ENCODE peak calls at places on chromosome 10, in ten cellular contexts. One of them, this sample, is unnamed. For H3K27me3, the result is how much of the 10 kb centered on the place peaks cover.

GRCh38 chr10:88730864-88731263 is 24.8 kb downstream of the LIPK start:
- DNase-seq in pancreas: no peak
- DNase-seq in gastrocnemius medialis: no peak
- DNase-seq in transverse colon: no peak
- DNase-seq in GM23338: no peak
- DNase-seq in uterus: no peak
- DNase-seq in ascending aorta: no peak
- DNase-seq in tibial artery: no peak
- DNase-seq in CD8-positive, alpha-beta T cell: no peak
- DNase-seq in brain microvascular endothelial cell: no peak
- DNase-seq in this sample: no peak

GRCh38 chr10:58157076-58157766 is 110.5 kb downstream of the IPMK start:
- DNase-seq in pancreas: no peak
- DNase-seq in gastrocnemius medialis: no peak
- DNase-seq in transverse colon: no peak
- DNase-seq in GM23338: no peak
- DNase-seq in uterus: no peak
- DNase-seq in ascending aorta: no peak
- DNase-seq in tibial artery: no peak
- DNase-seq in CD8-positive, alpha-beta T cell: no peak
- DNase-seq in brain microvascular endothelial cell: peak
- DNase-seq in this sample: no peak

GRCh38 chr10:109978481-109978880 is 29.3 kb upstream of the ADD3 start:
- DNase-seq in pancreas: no peak
- DNase-seq in gastrocnemius medialis: peak
- DNase-seq in transverse colon: peak
- DNase-seq in GM23338: peak
- DNase-seq in uterus: peak
- DNase-seq in ascending aorta: no peak
- DNase-seq in tibial artery: no peak
- DNase-seq in CD8-positive, alpha-beta T cell: peak
- DNase-seq in brain microvascular endothelial cell: peak
- DNase-seq in this sample: no peak

GRCh38 chr10:1381339-1381738 is 325.2 kb downstream of the WDR37 start:
- DNase-seq in pancreas: no peak
- DNase-seq in gastrocnemius medialis: no peak
- DNase-seq in transverse colon: no peak
- DNase-seq in GM23338: no peak
- DNase-seq in uterus: no peak
- DNase-seq in ascending aorta: no peak
- DNase-seq in tibial artery: peak
- DNase-seq in CD8-positive, alpha-beta T cell: no peak
- DNase-seq in brain microvascular endothelial cell: no peak
- DNase-seq in this sample: no peak

GRCh38 chr10:51297438-51297837 is 223.2 kb downstream of the PRKG1 start:
- DNase-seq in pancreas: no peak
- DNase-seq in gastrocnemius medialis: no peak
- DNase-seq in transverse colon: no peak
- DNase-seq in GM23338: no peak
- DNase-seq in uterus: no peak
- DNase-seq in ascending aorta: no peak
- DNase-seq in tibial artery: no peak
- DNase-seq in CD8-positive, alpha-beta T cell: no peak
- DNase-seq in brain microvascular endothelial cell: no peak
- DNase-seq in this sample: no peak

GRCh38 chr10:52883996-52884871 is 111.7 kb upstream of the MBL2 start:
- DNase-seq in pancreas: peak
- DNase-seq in gastrocnemius medialis: no peak
- DNase-seq in transverse colon: no peak
- DNase-seq in GM23338: peak
- DNase-seq in uterus: no peak
- DNase-seq in ascending aorta: no peak
- DNase-seq in tibial artery: no peak
- DNase-seq in CD8-positive, alpha-beta T cell: no peak
- DNase-seq in brain microvascular endothelial cell: peak
- DNase-seq in this sample: peak

GRCh38 chr10:95437669-95438068 is 123.5 kb downstream of the SORBS1 start:
- DNase-seq in pancreas: no peak
- DNase-seq in gastrocnemius medialis: no peak
- DNase-seq in transverse colon: no peak
- DNase-seq in GM23338: no peak
- DNase-seq in uterus: no peak
- DNase-seq in ascending aorta: no peak
- DNase-seq in tibial artery: no peak
- DNase-seq in CD8-positive, alpha-beta T cell: no peak
- DNase-seq in brain microvascular endothelial cell: no peak
- DNase-seq in this sample: no peak

GRCh38 chr10:9294132-9294663 is 1239.7 kb downstream of the GATA3 start:
- DNase-seq in pancreas: no peak
- DNase-seq in gastrocnemius medialis: no peak
- DNase-seq in transverse colon: no peak
- DNase-seq in GM23338: no peak
- DNase-seq in uterus: no peak
- DNase-seq in ascending aorta: no peak
- DNase-seq in tibial artery: no peak
- DNase-seq in CD8-positive, alpha-beta T cell: no peak
- DNase-seq in brain microvascular endothelial cell: no peak
- DNase-seq in this sample: no peak

DNA sequence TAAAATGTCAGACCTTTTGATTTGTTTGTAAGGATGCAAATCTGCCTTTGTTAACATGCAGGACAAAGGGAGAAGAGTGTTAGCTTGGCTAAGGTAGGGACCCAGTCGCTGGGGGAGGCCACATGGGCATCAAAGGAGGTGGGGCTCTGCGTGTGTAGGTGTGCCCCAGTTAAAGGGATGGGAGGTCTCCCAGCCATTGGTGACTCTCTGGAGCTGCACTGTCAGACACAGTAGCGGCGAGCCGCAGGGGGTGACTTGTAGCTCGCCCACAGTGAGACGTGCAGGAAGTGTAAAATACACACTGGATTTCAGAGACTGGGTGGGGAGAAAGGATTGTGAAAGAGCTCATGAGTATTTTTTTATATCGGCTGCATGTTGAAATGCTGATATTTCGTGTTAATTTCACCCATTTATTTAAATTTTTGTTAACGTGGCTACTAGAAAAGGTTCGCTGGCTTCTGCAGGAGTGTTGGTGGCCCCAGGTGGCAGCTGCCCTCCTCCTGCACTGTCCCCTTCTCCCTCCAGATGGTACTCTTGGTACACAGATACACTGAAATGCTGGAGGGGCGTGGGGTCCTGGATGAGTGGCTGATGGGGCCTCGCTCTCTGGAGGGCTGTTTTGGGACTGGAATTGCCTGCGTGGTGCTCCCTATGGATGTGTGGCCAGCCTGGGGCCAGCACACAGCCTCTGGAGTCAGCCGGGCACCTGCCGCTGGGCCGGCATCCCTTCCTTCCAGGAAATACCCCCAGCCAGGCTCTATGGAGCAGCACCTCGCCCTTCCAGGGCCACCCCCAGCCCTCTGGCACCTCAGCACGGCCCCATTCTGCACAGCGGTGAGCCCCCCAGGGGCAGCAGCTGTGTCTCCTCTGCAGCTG is 59.2 kb downstream of the LHPP start:
- DNase-seq in pancreas: no peak
- DNase-seq in gastrocnemius medialis: no peak
- DNase-seq in transverse colon: no peak
- DNase-seq in GM23338: no peak
- DNase-seq in uterus: no peak
- DNase-seq in ascending aorta: no peak
- DNase-seq in tibial artery: no peak
- DNase-seq in CD8-positive, alpha-beta T cell: no peak
- DNase-seq in brain microvascular endothelial cell: peak
- DNase-seq in this sample: no peak
- TF ChIP-seq CTCF in pancreas: no peak
- TF ChIP-seq CTCF in gastrocnemius medialis: no peak
- TF ChIP-seq CTCF in transverse colon: no peak
- TF ChIP-seq CTCF in GM23338: peak
- TF ChIP-seq CTCF in uterus: no peak
- TF ChIP-seq CTCF in ascending aorta: no peak
- TF ChIP-seq CTCF in tibial artery: no peak
- TF ChIP-seq CTCF in CD8-positive, alpha-beta T cell: no peak
- TF ChIP-seq CTCF in brain microvascular endothelial cell: no peak
- TF ChIP-seq CTCF in this sample: no peak

GRCh38 chr10:124996127-124996853 is 54.4 kb downstream of the ZRANB1 start:
- DNase-seq in pancreas: no peak
- DNase-seq in gastrocnemius medialis: no peak
- DNase-seq in transverse colon: no peak
- DNase-seq in GM23338: no peak
- DNase-seq in uterus: no peak
- DNase-seq in ascending aorta: no peak
- DNase-seq in tibial artery: no peak
- DNase-seq in CD8-positive, alpha-beta T cell: no peak
- DNase-seq in brain microvascular endothelial cell: no peak
- DNase-seq in this sample: peak

GRCh38 chr10:124997246-124997790 is 55.4 kb downstream of the ZRANB1 start:
- DNase-seq in pancreas: no peak
- DNase-seq in gastrocnemius medialis: no peak
- DNase-seq in transverse colon: peak
- DNase-seq in GM23338: no peak
- DNase-seq in uterus: no peak
- DNase-seq in ascending aorta: no peak
- DNase-seq in tibial artery: peak
- DNase-seq in CD8-positive, alpha-beta T cell: no peak
- DNase-seq in brain microvascular endothelial cell: no peak
- DNase-seq in this sample: no peak

GRCh38 chr10:124996854-124997215 is 54.9 kb downstream of the ZRANB1 start:
- DNase-seq in pancreas: no peak
- DNase-seq in gastrocnemius medialis: no peak
- DNase-seq in transverse colon: peak
- DNase-seq in GM23338: no peak
- DNase-seq in uterus: no peak
- DNase-seq in ascending aorta: no peak
- DNase-seq in tibial artery: peak
- DNase-seq in CD8-positive, alpha-beta T cell: no peak
- DNase-seq in brain microvascular endothelial cell: no peak
- DNase-seq in this sample: peak

GRCh38 chr10:124994573-124995473 is 52.9 kb downstream of the ZRANB1 start:
- DNase-seq in pancreas: no peak
- DNase-seq in gastrocnemius medialis: peak
- DNase-seq in transverse colon: no peak
- DNase-seq in GM23338: no peak
- DNase-seq in uterus: no peak
- DNase-seq in ascending aorta: no peak
- DNase-seq in tibial artery: peak
- DNase-seq in CD8-positive, alpha-beta T cell: no peak
- DNase-seq in brain microvascular endothelial cell: no peak
- DNase-seq in this sample: peak

DNA sequence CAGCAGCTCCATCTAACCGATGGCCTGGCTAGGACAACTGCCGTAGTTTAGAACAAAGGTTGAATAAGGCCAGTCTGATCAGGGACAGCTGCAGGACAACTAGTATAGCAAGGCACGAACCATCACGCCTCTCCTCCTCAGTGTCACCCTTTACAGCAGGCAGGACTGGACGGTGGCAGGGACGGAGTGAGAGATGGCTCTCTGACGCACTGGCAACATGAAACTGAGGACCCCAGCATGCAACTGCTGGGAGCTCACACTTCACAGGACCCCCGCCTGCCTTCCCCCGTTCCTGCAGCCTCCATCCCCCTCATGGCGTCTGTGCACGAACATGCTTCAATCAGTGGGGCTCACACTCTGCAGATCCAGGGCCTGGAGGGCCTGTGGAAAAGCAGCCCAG is 53.7 kb downstream of the ZRANB1 start:
- DNase-seq in pancreas: no peak
- DNase-seq in gastrocnemius medialis: no peak
- DNase-seq in transverse colon: no peak
- DNase-seq in GM23338: no peak
- DNase-seq in uterus: no peak
- DNase-seq in ascending aorta: no peak
- DNase-seq in tibial artery: no peak
- DNase-seq in CD8-positive, alpha-beta T cell: no peak
- DNase-seq in brain microvascular endothelial cell: no peak
- DNase-seq in this sample: peak
- H3K27ac ChIP-seq in pancreas: no peak
- H3K27ac ChIP-seq in gastrocnemius medialis: no peak
- H3K27ac ChIP-seq in transverse colon: no peak
- H3K27ac ChIP-seq in GM23338: peak
- H3K27ac ChIP-seq in uterus: no peak
- H3K27ac ChIP-seq in ascending aorta: no peak
- H3K27ac ChIP-seq in tibial artery: peak
- H3K27ac ChIP-seq in CD8-positive, alpha-beta T cell: no peak
- H3K27ac ChIP-seq in brain microvascular endothelial cell: no peak
- H3K27ac ChIP-seq in this sample: no peak

GRCh38 chr10:23472181-23472580 is 33.3 kb downstream of the OTUD1 start:
- DNase-seq in pancreas: no peak
- DNase-seq in gastrocnemius medialis: no peak
- DNase-seq in transverse colon: no peak
- DNase-seq in GM23338: peak
- DNase-seq in uterus: no peak
- DNase-seq in ascending aorta: no peak
- DNase-seq in tibial artery: no peak
- DNase-seq in CD8-positive, alpha-beta T cell: no peak
- DNase-seq in brain microvascular endothelial cell: no peak
- DNase-seq in this sample: no peak

GRCh38 chr10:23469596-23470237 is 30.8 kb downstream of the OTUD1 start:
- DNase-seq in pancreas: no peak
- DNase-seq in gastrocnemius medialis: no peak
- DNase-seq in transverse colon: no peak
- DNase-seq in GM23338: no peak
- DNase-seq in uterus: no peak
- DNase-seq in ascending aorta: no peak
- DNase-seq in tibial artery: no peak
- DNase-seq in CD8-positive, alpha-beta T cell: no peak
- DNase-seq in brain microvascular endothelial cell: no peak
- DNase-seq in this sample: no peak

GRCh38 chr10:23461557-23461956 is 22.7 kb downstream of the OTUD1 start:
- DNase-seq in pancreas: no peak
- DNase-seq in gastrocnemius medialis: no peak
- DNase-seq in transverse colon: no peak
- DNase-seq in GM23338: no peak
- DNase-seq in uterus: no peak
- DNase-seq in ascending aorta: no peak
- DNase-seq in tibial artery: no peak
- DNase-seq in CD8-positive, alpha-beta T cell: no peak
- DNase-seq in brain microvascular endothelial cell: no peak
- DNase-seq in this sample: no peak

GRCh38 chr10:23467024-23467423 is 28.1 kb downstream of the OTUD1 start:
- DNase-seq in pancreas: no peak
- DNase-seq in gastrocnemius medialis: no peak
- DNase-seq in transverse colon: no peak
- DNase-seq in GM23338: no peak
- DNase-seq in uterus: no peak
- DNase-seq in ascending aorta: no peak
- DNase-seq in tibial artery: no peak
- DNase-seq in CD8-positive, alpha-beta T cell: no peak
- DNase-seq in brain microvascular endothelial cell: no peak
- DNase-seq in this sample: no peak

DNA sequence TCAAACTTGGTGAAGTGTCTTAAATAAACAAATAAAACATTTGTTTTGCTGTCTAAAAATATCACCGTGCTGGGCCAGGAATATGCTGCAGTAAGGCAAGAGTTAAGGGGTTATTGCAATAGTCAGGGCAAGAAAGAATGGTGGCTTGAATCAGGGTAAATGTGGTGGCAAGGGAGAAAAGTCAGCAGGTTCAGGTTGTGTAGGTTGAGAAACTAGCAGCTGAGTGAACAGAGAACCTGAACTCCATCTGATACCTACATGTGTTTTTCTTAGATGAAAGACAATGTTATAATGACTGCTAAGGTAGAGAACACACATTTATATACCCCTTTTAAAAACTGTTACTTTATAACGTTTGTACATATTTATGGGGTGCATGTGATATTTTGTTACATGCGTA is 28.7 kb downstream of the OTUD1 start:
- DNase-seq in pancreas: no peak
- DNase-seq in gastrocnemius medialis: no peak
- DNase-seq in transverse colon: no peak
- DNase-seq in GM23338: no peak
- DNase-seq in uterus: no peak
- DNase-seq in ascending aorta: no peak
- DNase-seq in tibial artery: no peak
- DNase-seq in CD8-positive, alpha-beta T cell: no peak
- DNase-seq in brain microvascular endothelial cell: no peak
- DNase-seq in this sample: no peak
- H3K27me3 ChIP-seq in pancreas: under half
- H3K27me3 ChIP-seq in gastrocnemius medialis: under half
- H3K27me3 ChIP-seq in transverse colon: under half
- H3K27me3 ChIP-seq in GM23338: under half
- H3K27me3 ChIP-seq in uterus: under half
- H3K27me3 ChIP-seq in ascending aorta: under half
- H3K27me3 ChIP-seq in tibial artery: under half
- H3K27me3 ChIP-seq in CD8-positive, alpha-beta T cell: under half
- H3K27me3 ChIP-seq in brain microvascular endothelial cell: under half
- H3K27me3 ChIP-seq in this sample: under half

GRCh38 chr10:101165736-101166135 is 34.6 kb downstream of the TLX1 start:
- DNase-seq in pancreas: no peak
- DNase-seq in gastrocnemius medialis: no peak
- DNase-seq in transverse colon: no peak
- DNase-seq in GM23338: no peak
- DNase-seq in uterus: no peak
- DNase-seq in ascending aorta: no peak
- DNase-seq in tibial artery: no peak
- DNase-seq in CD8-positive, alpha-beta T cell: no peak
- DNase-seq in brain microvascular endothelial cell: no peak
- DNase-seq in this sample: no peak

GRCh38 chr10:101162677-101163076 is 31.6 kb downstream of the TLX1 start:
- DNase-seq in pancreas: no peak
- DNase-seq in gastrocnemius medialis: no peak
- DNase-seq in transverse colon: no peak
- DNase-seq in GM23338: no peak
- DNase-seq in uterus: no peak
- DNase-seq in ascending aorta: no peak
- DNase-seq in tibial artery: no peak
- DNase-seq in CD8-positive, alpha-beta T cell: no peak
- DNase-seq in brain microvascular endothelial cell: no peak
- DNase-seq in this sample: no peak

GRCh38 chr10:101166430-101166829 is 35.3 kb downstream of the TLX1 start:
- DNase-seq in pancreas: no peak
- DNase-seq in gastrocnemius medialis: no peak
- DNase-seq in transverse colon: no peak
- DNase-seq in GM23338: no peak
- DNase-seq in uterus: no peak
- DNase-seq in ascending aorta: no peak
- DNase-seq in tibial artery: no peak
- DNase-seq in CD8-positive, alpha-beta T cell: no peak
- DNase-seq in brain microvascular endothelial cell: no peak
- DNase-seq in this sample: no peak

GRCh38 chr10:101158101-101159058 is 27.3 kb downstream of the TLX1 start:
- DNase-seq in pancreas: no peak
- DNase-seq in gastrocnemius medialis: no peak
- DNase-seq in transverse colon: no peak
- DNase-seq in GM23338: no peak
- DNase-seq in uterus: no peak
- DNase-seq in ascending aorta: no peak
- DNase-seq in tibial artery: no peak
- DNase-seq in CD8-positive, alpha-beta T cell: no peak
- DNase-seq in brain microvascular endothelial cell: no peak
- DNase-seq in this sample: no peak

GRCh38 chr10:101161494-101162299 is 30.6 kb downstream of the TLX1 start:
- DNase-seq in pancreas: peak
- DNase-seq in gastrocnemius medialis: peak
- DNase-seq in transverse colon: peak
- DNase-seq in GM23338: peak
- DNase-seq in uterus: peak
- DNase-seq in ascending aorta: no peak
- DNase-seq in tibial artery: peak
- DNase-seq in CD8-positive, alpha-beta T cell: peak
- DNase-seq in brain microvascular endothelial cell: peak
- DNase-seq in this sample: peak
- TF ChIP-seq CTCF in pancreas: peak
- TF ChIP-seq CTCF in gastrocnemius medialis: peak
- TF ChIP-seq CTCF in transverse colon: peak
- TF ChIP-seq CTCF in GM23338: peak
- TF ChIP-seq CTCF in uterus: peak
- TF ChIP-seq CTCF in ascending aorta: peak
- TF ChIP-seq CTCF in tibial artery: peak
- TF ChIP-seq CTCF in CD8-positive, alpha-beta T cell: peak
- TF ChIP-seq CTCF in brain microvascular endothelial cell: peak
- TF ChIP-seq CTCF in this sample: peak

This sample was measured in lung.